ENCODE peak calls at places on chromosome 13, in five cellular contexts. One of them, this sample, is unnamed.

GRCh38 chr13:89163081-89163480 is 1491.9 kb downstream of the SLITRK5 start:
- DNase-seq in colonic mucosa: no peak
- DNase-seq in NCI-H226: no peak
- DNase-seq in nucleus accumbens: no peak
- DNase-seq in IMR-90: no peak
- DNase-seq in this sample: no peak

GRCh38 chr13:45055198-45055901 is 65.0 kb upstream of the GTF2F2 start:
- DNase-seq in colonic mucosa: peak; percentile 30
- DNase-seq in NCI-H226: peak; percentile 94
- DNase-seq in nucleus accumbens: peak; percentile 58
- DNase-seq in IMR-90: peak; percentile 93
- DNase-seq in this sample: peak; percentile 91

GRCh38 chr13:97975280-97975850 is 21.9 kb downstream of the IPO5 start:
- DNase-seq in colonic mucosa: no peak
- DNase-seq in NCI-H226: no peak
- DNase-seq in nucleus accumbens: no peak
- DNase-seq in IMR-90: no peak
- DNase-seq in this sample: no peak

GRCh38 chr13:94710881-94711560 is 1.3 kb downstream of the SOX21 start:
- DNase-seq in colonic mucosa: no peak
- DNase-seq in NCI-H226: no peak
- DNase-seq in nucleus accumbens: no peak
- DNase-seq in IMR-90: no peak
- DNase-seq in this sample: no peak

GRCh38 chr13:66558511-66558910 is 671.6 kb downstream of the PCDH9 start:
- DNase-seq in colonic mucosa: no peak
- DNase-seq in NCI-H226: no peak
- DNase-seq in nucleus accumbens: no peak
- DNase-seq in IMR-90: peak; percentile 30
- DNase-seq in this sample: peak; percentile 30

GRCh38 chr13:97629601-97630272 is 195.8 kb downstream of the RAP2A start:
- DNase-seq in colonic mucosa: no peak
- DNase-seq in NCI-H226: no peak
- DNase-seq in nucleus accumbens: peak; percentile 77
- DNase-seq in IMR-90: no peak
- DNase-seq in this sample: no peak

GRCh38 chr13:21675095-21676007 is 4.5 kb downstream of the FGF9 start:
- DNase-seq in colonic mucosa: peak; percentile 61
- DNase-seq in NCI-H226: no peak
- DNase-seq in nucleus accumbens: peak; percentile 14
- DNase-seq in IMR-90: no peak
- DNase-seq in this sample: no peak

GRCh38 chr13:100399455-100399854 is 189.1 kb downstream of the GGACT start:
- DNase-seq in colonic mucosa: no peak
- DNase-seq in NCI-H226: no peak
- DNase-seq in nucleus accumbens: no peak
- DNase-seq in IMR-90: no peak
- DNase-seq in this sample: no peak

GRCh38 chr13:39263033-39263432 is 224.8 kb downstream of the NHLRC3 start:
- DNase-seq in colonic mucosa: peak; percentile 54
- DNase-seq in NCI-H226: peak; percentile 21
- DNase-seq in nucleus accumbens: peak; percentile 27
- DNase-seq in IMR-90: peak; percentile 23
- DNase-seq in this sample: peak; percentile 63

GRCh38 chr13:99425485-99426341 is 75.6 kb upstream of the TM9SF2 start:
- DNase-seq in colonic mucosa: peak; percentile 44
- DNase-seq in NCI-H226: no peak
- DNase-seq in nucleus accumbens: no peak
- DNase-seq in IMR-90: no peak
- DNase-seq in this sample: no peak

GRCh38 chr13:35744566-35745203 is 268.2 kb upstream of the MAB21L1 start:
- DNase-seq in colonic mucosa: no peak
- DNase-seq in NCI-H226: no peak
- DNase-seq in nucleus accumbens: no peak
- DNase-seq in IMR-90: peak; percentile 16
- DNase-seq in this sample: peak; percentile 22

GRCh38 chr13:101149735-101150380 is 266.4 kb downstream of the NALCN start:
- DNase-seq in colonic mucosa: no peak
- DNase-seq in NCI-H226: peak; percentile 9
- DNase-seq in nucleus accumbens: no peak
- DNase-seq in IMR-90: peak; percentile 66
- DNase-seq in this sample: peak; percentile 70

GRCh38 chr13:101869553-101869952 is 417.1 kb downstream of the ITGBL1 start:
- DNase-seq in colonic mucosa: no peak
- DNase-seq in NCI-H226: no peak
- DNase-seq in nucleus accumbens: no peak
- DNase-seq in IMR-90: peak; percentile 3
- DNase-seq in this sample: no peak

GRCh38 chr13:22278336-22278929 is 607.6 kb downstream of the FGF9 start:
- DNase-seq in colonic mucosa: peak; percentile 66
- DNase-seq in NCI-H226: no peak
- DNase-seq in nucleus accumbens: peak; percentile 46
- DNase-seq in IMR-90: peak; percentile 63
- DNase-seq in this sample: peak; percentile 2

GRCh38 chr13:106087201-106087600 is 448.3 kb downstream of the EFNB2 start:
- DNase-seq in colonic mucosa: no peak
- DNase-seq in NCI-H226: no peak
- DNase-seq in nucleus accumbens: no peak
- DNase-seq in IMR-90: no peak
- DNase-seq in this sample: no peak

GRCh38 chr13:60484865-60485264 is 87.8 kb downstream of the TDRD3 start:
- DNase-seq in colonic mucosa: no peak
- DNase-seq in NCI-H226: no peak
- DNase-seq in nucleus accumbens: no peak
- DNase-seq in IMR-90: no peak
- DNase-seq in this sample: no peak

GRCh38 chr13:51585234-51585672 is 991 bp downstream of the WDFY2 start:
- DNase-seq in colonic mucosa: no peak
- DNase-seq in NCI-H226: no peak
- DNase-seq in nucleus accumbens: no peak
- DNase-seq in IMR-90: peak; percentile 24
- DNase-seq in this sample: peak; percentile 44

GRCh38 chr13:28533441-28534166 is 38.7 kb upstream of the FLT1 start:
- DNase-seq in colonic mucosa: no peak
- DNase-seq in NCI-H226: no peak
- DNase-seq in nucleus accumbens: no peak
- DNase-seq in IMR-90: no peak
- DNase-seq in this sample: no peak

GRCh38 chr13:76848596-76848995 is 37.6 kb downstream of the KCTD12 start:
- DNase-seq in colonic mucosa: no peak
- DNase-seq in NCI-H226: no peak
- DNase-seq in nucleus accumbens: no peak
- DNase-seq in IMR-90: peak; percentile 10
- DNase-seq in this sample: peak; percentile 70

GRCh38 chr13:74243637-74244526 is 109.7 kb upstream of the KLF12 start:
- DNase-seq in colonic mucosa: no peak
- DNase-seq in NCI-H226: peak; percentile 52
- DNase-seq in nucleus accumbens: no peak
- DNase-seq in IMR-90: peak; percentile 76
- DNase-seq in this sample: peak; percentile 48

GRCh38 chr13:57633950-57634828 is 2.6 kb downstream of the PCDH17 start:
- DNase-seq in colonic mucosa: no peak
- DNase-seq in NCI-H226: no peak
- DNase-seq in nucleus accumbens: no peak
- DNase-seq in IMR-90: no peak
- DNase-seq in this sample: no peak

GRCh38 chr13:97974773-97975172 is 21.3 kb downstream of the IPO5 start:
- DNase-seq in colonic mucosa: no peak
- DNase-seq in NCI-H226: no peak
- DNase-seq in nucleus accumbens: no peak
- DNase-seq in IMR-90: no peak
- DNase-seq in this sample: no peak

GRCh38 chr13:61370520-61370919 is 45.1 kb downstream of the PCDH20 start:
- DNase-seq in colonic mucosa: no peak
- DNase-seq in NCI-H226: no peak
- DNase-seq in nucleus accumbens: no peak
- DNase-seq in IMR-90: no peak
- DNase-seq in this sample: no peak

GRCh38 chr13:113845723-113846638 is 17.9 kb downstream of the GAS6 start:
- DNase-seq in colonic mucosa: no peak
- DNase-seq in NCI-H226: no peak
- DNase-seq in nucleus accumbens: no peak
- DNase-seq in IMR-90: no peak
- DNase-seq in this sample: no peak

GRCh38 chr13:46668302-46668720 is 115.3 kb downstream of the LRCH1 start:
- DNase-seq in colonic mucosa: peak; percentile 44
- DNase-seq in NCI-H226: peak; percentile 80
- DNase-seq in nucleus accumbens: no peak
- DNase-seq in IMR-90: peak; percentile 95
- DNase-seq in this sample: peak; percentile 93

GRCh38 chr13:74767031-74767430 is 632.8 kb upstream of the KLF12 start:
- DNase-seq in colonic mucosa: no peak
- DNase-seq in NCI-H226: peak; percentile 87
- DNase-seq in nucleus accumbens: no peak
- DNase-seq in IMR-90: peak; percentile 66
- DNase-seq in this sample: peak; percentile 75

GRCh38 chr13:36069881-36070366 is 61.3 kb downstream of the DCLK1 start:
- DNase-seq in colonic mucosa: no peak
- DNase-seq in NCI-H226: no peak
- DNase-seq in nucleus accumbens: no peak
- DNase-seq in IMR-90: no peak
- DNase-seq in this sample: peak; percentile 40

GRCh38 chr13:24267283-24267682 is 42.1 kb upstream of the C1QTNF9 start:
- DNase-seq in colonic mucosa: no peak
- DNase-seq in NCI-H226: no peak
- DNase-seq in nucleus accumbens: no peak
- DNase-seq in IMR-90: no peak
- DNase-seq in this sample: peak; percentile 12

GRCh38 chr13:36858285-36858684 is 39.3 kb downstream of the RFXAP start:
- DNase-seq in colonic mucosa: no peak
- DNase-seq in NCI-H226: peak; percentile 2
- DNase-seq in nucleus accumbens: no peak
- DNase-seq in IMR-90: peak; percentile 65
- DNase-seq in this sample: peak; percentile 74

GRCh38 chr13:22871248-22871647 is 309.5 kb upstream of the SGCG start:
- DNase-seq in colonic mucosa: no peak
- DNase-seq in NCI-H226: no peak
- DNase-seq in nucleus accumbens: no peak
- DNase-seq in IMR-90: no peak
- DNase-seq in this sample: no peak

GRCh38 chr13:33838567-33839131 is 20.7 kb downstream of the RFC3 start:
- DNase-seq in colonic mucosa: no peak
- DNase-seq in NCI-H226: no peak
- DNase-seq in nucleus accumbens: no peak
- DNase-seq in IMR-90: peak; percentile 8
- DNase-seq in this sample: peak; percentile 46

GRCh38 chr13:113938246-113938645 is 35.6 kb downstream of the C13orf46 start:
- DNase-seq in colonic mucosa: no peak
- DNase-seq in NCI-H226: peak; percentile 29
- DNase-seq in nucleus accumbens: no peak
- DNase-seq in IMR-90: no peak
- DNase-seq in this sample: no peak